ENCODE peak calls at places on chromosomes 4 and X, in five cellular contexts. L, A, D, O and Z are unnamed samples.

GRCh38 chrX:108001218-108001814 is 19.1 kb upstream of the TEX13B start:
- DNase-seq in L (no peak), A (peak), D (peak), O (peak), Z (peak)

GRCh38 chr4:159649237-159649636 is 546.4 kb downstream of the RAPGEF2 start:
- DNase-seq in L (no peak), A (no peak), D (no peak), O (no peak), Z (no peak)

GRCh38 chr4:88600129-88600849 is 8.0 kb downstream of the HERC3 start:
- DNase-seq in L (no peak), A (no peak), D (no peak), O (peak), Z (peak)

GRCh38 chr4:89800012-89800516 is 36.9 kb downstream of the SNCA start:
- DNase-seq in L (peak), A (no peak), D (no peak), O (peak), Z (peak)

GRCh38 chrX:112714357-112714918 is 34.7 kb upstream of the LHFPL1 start:
- DNase-seq in L (no peak), A (no peak), D (no peak), O (no peak), Z (no peak)

GRCh38 chrX:53717205-53717604 is 30.7 kb upstream of the HUWE1 start:
- DNase-seq in L (no peak), A (no peak), D (no peak), O (no peak), Z (no peak)

GRCh38 chr4:159240690-159241089 is 137.8 kb downstream of the RAPGEF2 start:
- DNase-seq in L (no peak), A (no peak), D (no peak), O (peak), Z (no peak)

GRCh38 chr4:7166981-7167700 is 25.2 kb upstream of the SORCS2 start:
- DNase-seq in L (no peak), A (no peak), D (no peak), O (no peak), Z (peak)

GRCh38 chr4:177250056-177250696 is 59.5 kb upstream of the NEIL3 start:
- DNase-seq in L (peak), A (peak), D (peak), O (peak), Z (peak)

GRCh38 chr4:161160718-161161117 is 1003.1 kb downstream of the FSTL5 start:
- DNase-seq in L (no peak), A (no peak), D (no peak), O (no peak), Z (no peak)

GRCh38 chrX:113512700-113513395 is 672.2 kb upstream of the AMOT start:
- DNase-seq in L (peak), A (peak), D (no peak), O (peak), Z (peak)

GRCh38 chrX:109629310-109629709 is 4.3 kb upstream of the KCNE5 start:
- DNase-seq in L (no peak), A (no peak), D (no peak), O (peak), Z (no peak)

GRCh38 chr4:57055873-57056272 is 54.3 kb downstream of the IGFBP7 start:
- DNase-seq in L (no peak), A (no peak), D (no peak), O (no peak), Z (no peak)

GRCh38 chr4:1777822-1778641 is 15.1 kb upstream of the FGFR3 start:
- DNase-seq in L (peak), A (no peak), D (no peak), O (peak), Z (peak)

GRCh38 chr4:5631352-5632042 is 76.9 kb downstream of the EVC2 start:
- DNase-seq in L (no peak), A (no peak), D (no peak), O (peak), Z (peak)

GRCh38 chr4:53605783-53606182 is 14.5 kb upstream of the LNX1 start:
- DNase-seq in L (no peak), A (no peak), D (no peak), O (peak), Z (no peak)

GRCh38 chrX:17425151-17425550 is 50.2 kb downstream of the NHS start:
- DNase-seq in L (no peak), A (no peak), D (no peak), O (peak), Z (no peak)

GRCh38 chr4:4426511-4427477 is 39.9 kb downstream of the NSG1 start:
- DNase-seq in L (no peak), A (no peak), D (no peak), O (no peak), Z (peak)

GRCh38 chr4:4969298-4969697 is 50.0 kb downstream of the CYTL1 start:
- DNase-seq in L (peak), A (peak), D (no peak), O (peak), Z (peak)

GRCh38 chr4:75179510-75179909 is 246.6 kb downstream of the PARM1 start:
- DNase-seq in L (no peak), A (no peak), D (no peak), O (no peak), Z (no peak)

GRCh38 chr4:165864228-165864627 is 8.8 kb upstream of the TLL1 start:
- DNase-seq in L (peak), A (no peak), D (no peak), O (peak), Z (no peak)

GRCh38 chr4:48109413-48110263 is 24.4 kb downstream of the TXK start:
- DNase-seq in L (peak), A (peak), D (peak), O (peak), Z (peak)

GRCh38 chrX:118496763-118497079 is 1.1 kb downstream of the DOCK11 start:
- DNase-seq in L (no peak), A (no peak), D (no peak), O (no peak), Z (no peak)

GRCh38 chr4:102823897-102824296 is 3.5 kb downstream of the UBE2D3 start:
- DNase-seq in L (no peak), A (no peak), D (no peak), O (no peak), Z (no peak)

GRCh38 chr4:153143527-153144348 is 60.5 kb upstream of the TRIM2 start:
- DNase-seq in L (peak), A (peak), D (no peak), O (peak), Z (no peak)

GRCh38 chr4:83552924-83553323 is 17.0 kb downstream of the GPAT3 start:
- DNase-seq in L (no peak), A (no peak), D (no peak), O (peak), Z (peak)

GRCh38 chr4:41362647-41363383 is 106.1 kb downstream of the UCHL1 start:
- DNase-seq in L (no peak), A (no peak), D (no peak), O (no peak), Z (no peak)

GRCh38 chrX:10508891-10509290 is 111.5 kb downstream of the MID1 start:
- DNase-seq in L (no peak), A (no peak), D (no peak), O (no peak), Z (no peak)

GRCh38 chr4:40323866-40324265 is 11.3 kb upstream of the CHRNA9 start:
- DNase-seq in L (no peak), A (no peak), D (no peak), O (no peak), Z (peak)

GRCh38 chr4:138659640-138660325 is 355.8 kb upstream of the NOCT start:
- DNase-seq in L (peak), A (no peak), D (no peak), O (no peak), Z (peak)

GRCh38 chr4:127174731-127175130 is 458.0 kb upstream of the INTU start:
- DNase-seq in L (no peak), A (no peak), D (no peak), O (no peak), Z (no peak)

GRCh38 chr4:77196866-77197265 is 39.9 kb downstream of the CCNG2 start:
- DNase-seq in L (no peak), A (no peak), D (peak), O (no peak), Z (no peak)

GRCh38 chr4:124530464-124531077 is 182.0 kb downstream of the ANKRD50 start:
- DNase-seq in L (no peak), A (no peak), D (no peak), O (peak), Z (peak)

GRCh38 chr4:156638332-156638731 is 333.3 kb downstream of the PDGFC start:
- DNase-seq in L (no peak), A (no peak), D (no peak), O (peak), Z (no peak)
- TF ChIP-seq CTCF in L (no peak), A (no peak), D (no peak), O (no peak), Z (no peak)

GRCh38 chr4:9820343-9820742 is 38.9 kb downstream of the DRD5 start:
- DNase-seq in L (no peak), A (no peak), D (no peak), O (no peak), Z (no peak)
- TF ChIP-seq CTCF in L (no peak), A (no peak), D (no peak), O (no peak), Z (no peak)

GRCh38 chr4:113394730-113395530 is 345.5 kb downstream of the ANK2 start:
- DNase-seq in L (peak), A (peak), D (peak), O (peak), Z (peak)
- TF ChIP-seq CTCF in L (peak), A (peak), D (peak), O (peak), Z (peak)

DNA sequence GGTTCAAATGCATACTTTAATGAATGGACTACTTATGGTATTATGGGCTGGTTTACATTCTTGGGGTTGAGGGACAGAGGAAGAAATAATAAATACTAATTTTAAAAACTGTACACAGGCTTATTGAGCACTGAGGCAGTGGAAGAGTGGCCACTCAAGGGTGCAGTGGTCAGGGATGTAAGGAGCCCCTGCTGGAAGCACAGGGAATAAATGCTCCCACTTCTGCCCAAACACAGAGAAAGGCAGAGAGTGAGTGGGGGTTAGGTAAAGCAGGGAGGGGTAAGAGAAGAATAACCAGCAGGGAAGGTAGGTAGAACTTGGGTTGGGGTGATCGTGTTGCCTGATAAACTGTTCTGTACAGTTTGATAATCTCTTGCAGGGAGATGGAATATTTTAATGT is 60.0 kb downstream of the GAB1 start:
- DNase-seq in L (no peak), A (no peak), D (no peak), O (no peak), Z (no peak)
- TF ChIP-seq CTCF in L (no peak), A (peak), D (no peak), O (peak), Z (no peak)